ENCODE peak calls at places on chromosomes 5 and 9, in four cellular contexts. U is mucosa of descending colon, N is HFF-Myc, K is AG09319. G is an unnamed sample.

GRCh38 chr5:96790851-96791513 is 16.8 kb downstream of the ERAP1 start:
- DNase-seq in U (no peak), K (no peak), N (no peak), G (no peak)

GRCh38 chr9:3981897-3982296 is 318.0 kb downstream of the GLIS3 start:
- DNase-seq in N (no peak), U (no peak), K (no peak), G (no peak)

GRCh38 chr9:101369286-101369685 is 15.5 kb downstream of the BAAT start:
- DNase-seq in N (no peak), K (no peak), U (no peak), G (no peak)

GRCh38 chr9:97864396-97864795 is 11.4 kb downstream of the FOXE1 start:
- DNase-seq in N (no peak), U (no peak), K (no peak), G (no peak)

GRCh38 chr5:74643160-74643562 is 2.6 kb upstream of the ENC1 start:
- DNase-seq in K (no peak), U (no peak), N (peak), G (no peak)

GRCh38 chr5:97102010-97102470 is 40.4 kb downstream of the LIX1 start:
- DNase-seq in K (no peak), N (no peak), U (no peak), G (no peak)

GRCh38 chr9:37968228-37968672 is 64.3 kb upstream of the SLC25A51 start:
- DNase-seq in N (no peak), U (peak), K (peak), G (peak)

GRCh38 chr5:157538311-157538710 is 37.3 kb downstream of the ADAM19 start:
- DNase-seq in K (no peak), U (no peak), N (no peak), G (no peak)

GRCh38 chr5:148467958-148468357 is 84.2 kb downstream of the FBXO38 start:
- DNase-seq in K (no peak), N (no peak), U (no peak), G (no peak)

GRCh38 chr5:138230981-138231589 is 18.0 kb upstream of the CDC23 start:
- DNase-seq in U (no peak), K (no peak), N (no peak), G (no peak)

GRCh38 chr5:150142800-150143724 is 12.6 kb downstream of the PDGFRB start:
- DNase-seq in K (peak), N (no peak), U (no peak), G (peak)

GRCh38 chr5:144156767-144157171 is 13.7 kb downstream of the YIPF5 start:
- DNase-seq in U (no peak), N (no peak), K (no peak), G (no peak)

GRCh38 chr5:176350416-176350815 is 11.1 kb downstream of the KIAA1191 start:
- DNase-seq in N (no peak), K (no peak), U (no peak), G (no peak)

GRCh38 chr9:92728831-92729734 is 35.5 kb downstream of the BICD2 start:
- DNase-seq in U (peak), N (no peak), K (no peak), G (no peak)

GRCh38 chr9:126534431-126535186 is 79.1 kb upstream of the LMX1B start:
- DNase-seq in U (no peak), N (no peak), K (no peak), G (no peak)

GRCh38 chr5:137487600-137487999 is 11.5 kb downstream of the SPOCK1 start:
- DNase-seq in N (no peak), K (no peak), U (no peak), G (no peak)

GRCh38 chr5:141935538-141935937 is 11.9 kb downstream of the DELE1 start:
- DNase-seq in N (no peak), U (no peak), K (no peak), G (no peak)

GRCh38 chr5:77867194-77867691 is 91.1 kb upstream of the TBCA start:
- DNase-seq in U (no peak), K (no peak), N (no peak), G (no peak)

GRCh38 chr5:169067641-169068316 is 233.2 kb downstream of the SLIT3 start:
- DNase-seq in U (no peak), K (no peak), N (no peak), G (no peak)

GRCh38 chr5:177540438-177540837 is 13.9 kb downstream of the FAM193B start:
- DNase-seq in N (no peak), U (no peak), K (no peak), G (no peak)

GRCh38 chr5:171823269-171823668 is 37.7 kb downstream of the SMIM23 start:
- DNase-seq in U (peak), N (no peak), K (no peak), G (no peak)

GRCh38 chr9:121656941-121657340 is 5.5 kb downstream of the DAB2IP start:
- DNase-seq in K (no peak), U (no peak), N (no peak), G (no peak)

GRCh38 chr9:77215874-77216273 is 38.5 kb downstream of the VPS13A start:
- DNase-seq in N (no peak), U (no peak), K (no peak), G (no peak)

GRCh38 chr5:141543053-141543452 is 54.2 kb downstream of the PCDHGC5 start:
- DNase-seq in N (no peak), K (no peak), U (no peak), G (no peak)

GRCh38 chr9:36034911-36035490 is 1.7 kb upstream of the RECK start:
- DNase-seq in K (no peak), N (no peak), U (no peak), G (no peak)

GRCh38 chr5:176501333-176501732 is 35.9 kb downstream of the RNF44 start:
- DNase-seq in K (peak), U (no peak), N (no peak), G (no peak)

GRCh38 chr9:70291446-70291845 is 32.7 kb downstream of the SMC5 start:
- DNase-seq in K (no peak), U (no peak), N (no peak), G (no peak)

GRCh38 chr9:87868635-87869034 is 14.0 kb upstream of the SPATA31E1 start:
- DNase-seq in K (no peak), N (no peak), U (no peak), G (no peak)

GRCh38 chr5:34930870-34931269 is 1.5 kb downstream of the DNAJC21 start:
- DNase-seq in N (no peak), K (no peak), U (no peak), G (no peak)

GRCh38 chr5:145945620-145946111 is 9.3 kb downstream of the SH3RF2 start:
- DNase-seq in N (no peak), K (no peak), U (no peak), G (no peak)
- TF ChIP-seq CTCF in N (no peak), K (no peak), U (no peak), G (no peak)

DNA sequence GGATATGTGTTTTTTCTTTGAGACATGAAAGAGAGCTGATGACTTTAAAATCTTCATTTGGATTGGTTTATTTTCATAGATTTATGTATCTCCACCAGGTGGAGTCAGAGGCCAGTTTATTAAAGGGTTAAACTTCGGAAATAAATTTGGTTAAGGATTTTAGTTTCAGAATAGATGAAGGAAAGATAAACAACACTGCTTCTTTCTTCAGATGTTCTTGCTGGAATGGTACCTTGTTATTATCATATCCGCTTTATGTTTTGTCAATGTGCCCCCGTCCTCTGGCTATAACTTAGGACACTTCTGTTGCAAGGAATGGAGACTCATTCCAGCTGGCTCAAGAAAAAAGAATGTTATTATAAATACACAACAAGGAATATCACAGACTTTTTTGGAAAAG is 81.2 kb downstream of the ALDH1A1 start:
- DNase-seq in K (no peak), U (peak), N (no peak), G (no peak)
- TF ChIP-seq CTCF in K (peak), U (no peak), N (no peak), G (no peak)

GRCh38 chr9:127742435-127743088 is 7.5 kb upstream of the TOR2A start:
- DNase-seq in N (peak), U (no peak), K (peak), G (no peak)
- TF ChIP-seq CTCF in N (no peak), U (no peak), K (no peak), G (no peak)

GRCh38 chr9:91248707-91249106 is 113.0 kb downstream of the AUH start:
- DNase-seq in N (no peak), U (no peak), K (no peak), G (no peak)

GRCh38 chr9:91256235-91256634 is 105.5 kb downstream of the AUH start:
- DNase-seq in N (no peak), K (no peak), U (no peak), G (no peak)

GRCh38 chr9:91258448-91258847 is 103.3 kb downstream of the AUH start:
- DNase-seq in U (no peak), K (no peak), N (no peak), G (no peak)

GRCh38 chr9:91255327-91255726 is 106.4 kb downstream of the AUH start:
- DNase-seq in U (no peak), N (peak), K (peak), G (no peak)

DNA sequence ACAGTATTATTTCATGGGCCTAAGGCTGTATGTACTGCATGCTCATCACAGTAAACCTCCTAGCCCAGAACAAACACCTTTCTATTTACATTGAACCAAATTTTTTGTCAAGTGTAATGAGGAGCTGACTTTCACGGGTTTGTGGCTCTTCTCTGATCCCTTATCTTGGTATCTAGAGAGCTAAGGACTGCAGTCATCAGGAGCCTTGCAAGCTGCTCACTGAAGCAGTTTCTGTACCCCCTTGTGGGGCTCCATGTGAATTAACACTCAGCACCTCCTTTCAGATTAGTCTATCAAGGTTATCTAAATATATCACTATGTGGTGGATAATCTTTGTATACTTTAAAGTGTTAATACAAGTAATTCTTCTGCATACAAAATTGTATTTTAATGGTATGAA is 108.2 kb downstream of the AUH start:
- DNase-seq in K (no peak), N (no peak), U (no peak), G (no peak)
- TF ChIP-seq CTCF in K (no peak), N (no peak), U (no peak), G (no peak)

GRCh38 chr9:134333874-134334581 is 7.8 kb downstream of the RXRA start:
- DNase-seq in U (no peak), N (no peak), K (no peak), G (no peak)

GRCh38 chr9:134332841-134333233 is 6.6 kb downstream of the RXRA start:
- DNase-seq in U (no peak), K (no peak), N (no peak), G (no peak)

GRCh38 chr9:134332266-134332665 is 6.0 kb downstream of the RXRA start:
- DNase-seq in U (no peak), N (no peak), K (no peak), G (no peak)

GRCh38 chr9:134335095-134335489 is 8.8 kb downstream of the RXRA start:
- DNase-seq in K (no peak), U (no peak), N (no peak), G (no peak)

DNA sequence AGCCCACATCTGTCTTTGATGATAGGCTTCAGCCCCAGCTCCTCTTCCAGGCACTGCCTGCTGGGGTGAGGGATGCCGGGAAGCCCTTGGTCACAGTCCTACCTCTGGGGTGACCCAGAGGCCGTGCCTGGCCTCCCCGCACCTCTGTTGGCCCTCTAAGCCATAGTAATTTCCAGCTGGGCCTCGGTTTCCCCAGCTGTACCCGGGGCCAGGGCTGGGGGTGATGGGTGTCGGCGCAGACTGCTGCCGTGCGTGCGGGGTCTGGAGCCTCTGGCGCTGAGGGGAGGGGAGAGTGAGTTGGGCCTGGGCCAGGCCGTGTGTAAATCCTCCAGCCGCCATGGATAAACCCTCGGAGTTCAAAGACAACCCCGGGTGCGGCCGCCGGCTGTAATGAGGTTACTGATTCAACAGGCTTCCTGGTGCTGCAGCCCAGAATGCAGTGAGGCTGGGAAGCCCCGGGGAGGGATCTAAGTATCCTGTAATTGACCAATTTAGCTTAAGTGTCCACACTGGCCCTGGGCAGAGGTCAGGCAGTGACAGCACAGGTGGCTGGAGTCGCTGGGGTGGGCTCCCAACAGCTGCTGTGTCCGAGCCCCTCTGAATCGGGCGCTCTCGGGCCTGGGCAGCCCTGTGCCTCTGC is 7.1 kb downstream of the RXRA start:
- DNase-seq in K (no peak), N (no peak), U (peak), G (no peak)
- TF ChIP-seq CTCF in K (no peak), N (no peak), U (no peak), G (no peak)

DNA sequence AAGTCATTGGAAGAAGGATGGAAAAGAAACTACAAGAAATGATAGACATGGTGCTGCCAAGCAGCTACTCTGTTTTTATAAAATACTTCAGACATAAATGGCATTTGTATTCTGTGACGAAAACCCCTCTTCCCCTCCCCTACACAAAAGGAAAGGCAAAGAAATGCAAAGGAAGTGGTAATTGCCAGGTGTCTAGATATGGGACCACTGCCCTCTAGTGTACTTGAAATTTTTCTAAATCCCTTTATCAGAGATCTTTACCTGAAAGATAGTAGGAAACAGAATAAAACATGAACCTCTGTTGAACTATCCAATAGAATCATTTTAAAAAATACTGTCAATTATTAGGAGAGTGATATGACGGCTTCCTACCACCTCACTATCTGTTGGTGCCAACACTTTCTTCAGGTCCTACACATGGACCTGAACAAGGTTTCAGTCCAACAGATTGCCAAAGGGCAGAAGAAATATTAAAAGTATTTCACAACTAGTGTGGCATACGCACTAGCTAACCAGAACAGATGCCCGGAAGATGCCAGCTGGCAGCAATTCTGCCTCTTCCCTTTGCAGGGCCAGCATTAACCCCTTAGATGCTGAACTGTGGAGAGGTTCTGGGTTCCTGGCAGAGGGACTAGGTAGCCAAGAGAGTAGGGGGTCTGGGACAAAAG is 104.1 kb downstream of the TSSK1B start:
- DNase-seq in U (no peak), N (no peak), K (no peak), G (no peak)
- TF ChIP-seq CTCF in U (no peak), N (peak), K (peak), G (no peak)

DNA sequence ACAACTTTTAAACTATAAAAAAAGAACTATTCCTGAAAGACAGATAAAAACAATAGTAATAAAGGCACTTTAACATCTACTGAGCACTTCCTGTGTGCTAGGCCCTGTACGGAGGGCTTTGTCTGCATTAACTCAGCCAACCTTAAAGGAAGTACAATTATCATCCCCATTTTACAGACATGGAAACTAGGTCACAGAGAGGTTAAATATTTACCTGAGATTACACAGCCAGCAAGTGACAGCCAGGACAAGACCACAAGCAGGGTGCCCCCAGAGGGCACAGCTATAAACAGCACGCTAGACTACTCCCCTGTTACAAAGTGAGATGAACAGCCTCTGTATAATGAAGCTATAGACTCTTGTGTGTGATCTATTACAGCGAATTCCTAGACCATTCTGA is 25.5 kb downstream of the DDX31 start:
- DNase-seq in N (no peak), K (no peak), U (no peak), G (no peak)
- TF ChIP-seq CTCF in N (no peak), K (no peak), U (no peak), G (no peak)

G was measured in thoracic aorta.